ENCODE peak calls at places on chromosomes 7 and 10, in five cellular contexts. Z is CD8-positive, alpha-beta memory T cell; L is astrocyte of the hippocampus; K is T-helper 22 cell; H is activated CD4-positive, alpha-beta T cell treated with anti-CD3 and anti-CD28 coated beads, Interleukin-2, amount 10 ng/mL, durations not matched to agents 7 days and 5 days. C is an unnamed sample.

GRCh38 chr7:89200758-89201157 is 405.2 kb upstream of the TEX47 start:
- DNase-seq in Z (no peak), L (peak; percentile 7), K (no peak), H (no peak), C (no peak)

GRCh38 chr7:143382126-143382790 is 1.1 kb downstream of the ZYX start:
- DNase-seq in Z (no peak), L (no peak), K (no peak), H (no peak), C (peak; percentile 71)

GRCh38 chr10:11165591-11166543 is 148.2 kb downstream of the CELF2 start:
- DNase-seq in Z (peak; percentile 67), L (peak; percentile 56), K (peak; percentile 64), H (peak; percentile 84), C (peak; percentile 78)

GRCh38 chr10:24750695-24751094 is 27.0 kb upstream of the ARHGAP21 start:
- DNase-seq in Z (no peak), L (no peak), K (no peak), H (no peak), C (no peak)

GRCh38 chr7:36154255-36155212 is 1.5 kb downstream of the EEPD1 start:
- DNase-seq in Z (no peak), L (no peak), K (no peak), H (no peak), C (no peak)

GRCh38 chr10:6072215-6072941 is 10.2 kb upstream of the IL2RA start:
- DNase-seq in Z (no peak), L (no peak), K (no peak), H (no peak), C (no peak)

GRCh38 chr10:78451592-78451991 is 417.9 kb downstream of the RPS24 start:
- DNase-seq in Z (no peak), L (peak; percentile 46), K (no peak), H (no peak), C (no peak)

GRCh38 chr7:75986147-75986781 is 8.1 kb downstream of the TMEM120A start:
- DNase-seq in Z (no peak), L (no peak), K (no peak), H (no peak), C (no peak)

GRCh38 chr7:150735596-150736358 is 1.4 kb upstream of the GIMAP5 start:
- DNase-seq in Z (no peak), L (no peak), K (no peak), H (no peak), C (no peak)

GRCh38 chr7:23544913-23545354 is 13.2 kb upstream of the TRA2A start:
- DNase-seq in Z (no peak), L (peak; percentile 53), K (no peak), H (peak; percentile 44), C (no peak)

GRCh38 chr7:28533731-28534531 is 121.6 kb downstream of the CREB5 start:
- DNase-seq in Z (no peak), L (peak; percentile 69), K (no peak), H (no peak), C (no peak)

GRCh38 chr7:22361795-22362194 is 4.8 kb upstream of the RAPGEF5 start:
- DNase-seq in Z (no peak), L (peak; percentile 39), K (no peak), H (no peak), C (no peak)

GRCh38 chr7:54802841-54803240 is 43.8 kb upstream of the SEC61G start:
- DNase-seq in Z (no peak), L (no peak), K (no peak), H (no peak), C (no peak)

GRCh38 chr10:5629789-5630436 is 36.5 kb downstream of the ASB13 start:
- DNase-seq in Z (peak; percentile 66), L (peak; percentile 80), K (peak; percentile 46), H (peak; percentile 87), C (peak; percentile 80)

GRCh38 chr10:68869623-68870022 is 31.5 kb upstream of the DDX50 start:
- DNase-seq in Z (no peak), L (no peak), K (no peak), H (no peak), C (no peak)

GRCh38 chr7:151382079-151382885 is 27.6 kb downstream of the WDR86 start:
- DNase-seq in Z (peak; percentile 52), L (peak; percentile 38), K (peak; percentile 74), H (no peak), C (no peak)

GRCh38 chr10:73894245-73894971 is 16.5 kb upstream of the PLAU start:
- DNase-seq in Z (no peak), L (peak; percentile 93), K (no peak), H (no peak), C (no peak)

C was measured in K562.